ENCODE peak calls at places on chromosomes 16 and 17, in seven cellular contexts. H, D, J, P, B, G and S are unnamed samples.

GRCh38 chr16:55508941-55509920 is at the start of gene LPCAT2:
- DNase-seq in B (peak; percentile 91), G (peak; percentile 73), D (peak; percentile 82), J (peak; percentile 84), H (peak; percentile 83), P (peak; percentile 91), S (no peak)

GRCh38 chr16:66651965-66652364 is 44.6 kb downstream of the CMTM4 start:
- DNase-seq in G (no peak), P (no peak), B (peak; percentile 32), H (no peak), D (no peak), J (no peak), S (no peak)

GRCh38 chr16:49734330-49734729 is 121.6 kb downstream of the ZNF423 start:
- DNase-seq in P (peak; percentile 24), D (no peak), H (no peak), J (no peak), B (no peak), G (no peak), S (no peak)

GRCh38 chr16:71467810-71468209 is 5.8 kb upstream of the ZNF23 start:
- DNase-seq in G (peak; percentile 40), B (no peak), H (no peak), P (peak; percentile 46), D (no peak), J (peak; percentile 28), S (no peak)

GRCh38 chr16:10465821-10466220 is 80.0 kb downstream of the ATF7IP2 start:
- DNase-seq in G (no peak), B (no peak), H (no peak), J (peak; percentile 3), D (no peak), P (no peak), S (no peak)

GRCh38 chr17:57316361-57316760 is 60.0 kb downstream of the MSI2 start:
- DNase-seq in B (no peak), D (no peak), H (no peak), G (no peak), P (no peak), J (no peak), S (no peak)

GRCh38 chr17:77566566-77566965 is 391.9 kb upstream of the TNRC6C start:
- DNase-seq in J (no peak), B (no peak), H (no peak), P (no peak), G (no peak), D (no peak), S (no peak)

GRCh38 chr17:53004902-53005301 is 817.8 kb upstream of the KIF2B start:
- DNase-seq in H (no peak), P (no peak), D (no peak), G (no peak), B (no peak), J (no peak), S (no peak)

GRCh38 chr17:3956983-3957382 is 7.3 kb downstream of the ATP2A3 start:
- DNase-seq in B (no peak), J (no peak), G (no peak), P (no peak), D (no peak), H (no peak), S (no peak)

GRCh38 chr16:832652-833336 is 32.3 kb upstream of the GNG13 start:
- DNase-seq in B (no peak), H (no peak), G (no peak), J (no peak), D (no peak), P (no peak), S (no peak)

GRCh38 chr17:30229012-30229411 is 6.5 kb downstream of the SLC6A4 start:
- DNase-seq in D (peak; percentile 18), J (no peak), B (no peak), P (no peak), H (no peak), G (no peak), S (no peak)

GRCh38 chr17:55487727-55488436 is 23.4 kb downstream of the SMIM36 start:
- DNase-seq in J (no peak), D (peak; percentile 32), G (peak; percentile 44), P (peak; percentile 52), H (peak; percentile 19), B (no peak), S (no peak)

GRCh38 chr16:27290582-27290981 is 22.0 kb upstream of the NSMCE1 start:
- DNase-seq in B (no peak), P (no peak), G (no peak), J (no peak), D (no peak), H (no peak), S (no peak)

GRCh38 chr17:37107406-37108083 is 158.8 kb downstream of the AATF start:
- DNase-seq in J (peak; percentile 41), B (peak; percentile 87), P (peak; percentile 36), D (peak; percentile 66), H (no peak), G (no peak), S (peak; percentile 76)

GRCh38 chr17:50257574-50258224 is 16.6 kb upstream of the TMEM92 start:
- DNase-seq in G (no peak), B (no peak), H (no peak), J (no peak), P (no peak), D (no peak), S (no peak)

GRCh38 chr17:48102700-48103378 is 1.6 kb upstream of the CBX1 start:
- DNase-seq in B (no peak), H (peak; percentile 63), P (no peak), J (no peak), G (peak; percentile 31), D (no peak), S (no peak)

GRCh38 chr17:31439716-31440115 is 48.2 kb downstream of the RAB11FIP4 start:
- DNase-seq in J (no peak), D (no peak), B (no peak), H (no peak), P (no peak), G (no peak), S (no peak)

GRCh38 chr17:21378553-21378952 is 2.4 kb downstream of the KCNJ12 start:
- DNase-seq in D (no peak), J (no peak), H (no peak), G (no peak), B (no peak), P (no peak), S (no peak)

GRCh38 chr16:75301804-75302203 is 50.4 kb upstream of the BCAR1 start:
- DNase-seq in B (no peak), P (no peak), G (no peak), J (peak; percentile 67), H (no peak), D (no peak), S (no peak)

GRCh38 chr17:4620531-4621101 is 20.9 kb downstream of the ALOX15 start:
- DNase-seq in G (no peak), H (no peak), J (no peak), P (no peak), B (no peak), D (no peak), S (no peak)

GRCh38 chr17:78409191-78409621 is 30.8 kb downstream of the PGS1 start:
- DNase-seq in J (no peak), G (peak; percentile 45), P (no peak), D (no peak), B (peak; percentile 83), H (peak; percentile 53), S (peak; percentile 45)

GRCh38 chr16:30948956-30949654 is at the start of gene ORAI3:
- DNase-seq in B (peak; percentile 77), J (peak; percentile 44), P (peak; percentile 73), H (peak; percentile 57), G (peak; percentile 42), D (peak; percentile 54), S (no peak)

GRCh38 chr17:28954886-28955285 is 3.6 kb upstream of the PHF12 start:
- DNase-seq in H (no peak), P (no peak), J (no peak), G (no peak), B (no peak), D (no peak), S (no peak)
- TF ChIP-seq CTCF in H (no peak), P (no peak), J (no peak), G (no peak), B (no peak), D (no peak), S (no peak)

GRCh38 chr17:1003972-1004768 is 7.2 kb downstream of the TIMM22 start:
- DNase-seq in D (no peak), J (no peak), B (peak; percentile 71), H (no peak), G (peak; percentile 13), P (no peak), S (no peak)
- H3K4me3 ChIP-seq in D (no peak overlapping the region), J (no peak overlapping the region), B (no peak overlapping the region), H (no peak overlapping the region), G (no peak overlapping the region), P (no peak overlapping the region), S (no peak overlapping the region)

GRCh38 chr17:41619162-41619933 is 5.0 kb downstream of the KRT17 start:
- DNase-seq in B (no peak), P (no peak), D (peak; percentile 95), H (no peak), J (no peak), G (no peak), S (no peak)

GRCh38 chr17:41618341-41619161 is 5.8 kb downstream of the KRT17 start:
- DNase-seq in H (no peak), D (peak; percentile 90), G (peak; percentile 37), J (no peak), B (no peak), P (no peak), S (no peak)

GRCh38 chr17:41621916-41622315 is 2.5 kb downstream of the KRT17 start:
- DNase-seq in B (no peak), J (no peak), H (no peak), G (no peak), D (peak; percentile 69), P (no peak), S (no peak)

GRCh38 chr17:41617698-41618097 is 5.1 kb upstream of the KRT16 start:
- DNase-seq in H (no peak), J (no peak), G (no peak), P (no peak), D (peak; percentile 83), B (no peak), S (no peak)

GRCh38 chr17:41620583-41621434 is 3.6 kb downstream of the KRT17 start:
- DNase-seq in B (no peak), G (no peak), D (peak; percentile 91), H (no peak), J (no peak), P (peak; percentile 60), S (no peak)
- TF ChIP-seq CTCF in B (no peak), G (no peak), D (peak; percentile 34), H (no peak), J (no peak), P (no peak), S (no peak)

GRCh38 chr16:4746991-4747574 is 12.7 kb downstream of the DNAAF8 start:
- DNase-seq in D (no peak), P (peak; percentile 58), J (no peak), B (no peak), H (no peak), G (no peak), S (no peak)

GRCh38 chr16:4750896-4751295 is 16.1 kb downstream of the ZNF500 start:
- DNase-seq in B (no peak), D (no peak), P (no peak), G (no peak), H (no peak), J (no peak), S (no peak)

GRCh38 chr16:4747906-4748681 is 13.8 kb downstream of the DNAAF8 start:
- DNase-seq in J (no peak), B (no peak), D (no peak), H (no peak), P (no peak), G (no peak), S (no peak)

GRCh38 chr16:4749700-4750257 is 15.4 kb downstream of the DNAAF8 start:
- DNase-seq in J (no peak), P (no peak), D (no peak), B (no peak), G (no peak), H (no peak), S (no peak)

GRCh38 chr16:4748682-4749411 is 14.5 kb downstream of the DNAAF8 start:
- DNase-seq in H (no peak), P (no peak), B (no peak), J (no peak), G (no peak), D (no peak), S (no peak)
- H3K4me3 ChIP-seq in H (no peak overlapping the region), P (no peak overlapping the region), B (no peak overlapping the region), J (no peak overlapping the region), G (no peak overlapping the region), D (no peak overlapping the region), S (no peak overlapping the region)